ENCODE peak calls at places on chromosomes 6 and 20, in nine cellular contexts. Y is CD8-positive, alpha-beta T cell; R is stomach; N is uterus; B is gastrocnemius medialis; E is endothelial cell of umbilical vein; J is tibial artery; P is cardiac muscle cell; Z is HCT116. U is an unnamed sample.

GRCh38 chr20:50580016-50580747 is 70.0 kb downstream of the PTPN1 start:
- DNase-seq in Y (peak; percentile 57), R (peak; percentile 64), N (peak; percentile 76), B (no peak), E (peak; percentile 62), J (peak; percentile 83), P (peak; percentile 65), Z (peak; percentile 42), U (peak; percentile 74)

GRCh38 chr6:57262901-57263694 is 41.0 kb upstream of the RAB23 start:
- DNase-seq in Y (no peak), R (no peak), N (peak; percentile 55), B (no peak), E (peak; percentile 52), J (peak; percentile 78), P (no peak), Z (no peak), U (no peak)

GRCh38 chr6:36873612-36874011 is 991 bp downstream of the PPIL1 start:
- DNase-seq in Y (no peak), R (no peak), N (no peak), B (no peak), E (no peak), J (no peak), P (no peak), Z (no peak), U (no peak)

GRCh38 chr6:66496659-66497058 is 789.6 kb upstream of the EYS start:
- DNase-seq in Y (no peak), R (no peak), N (no peak), B (no peak), E (no peak), J (no peak), P (peak; percentile 61), Z (no peak), U (no peak)

GRCh38 chr6:7440476-7440875 is 50.9 kb downstream of the RIOK1 start:
- DNase-seq in Y (no peak), R (no peak), N (no peak), B (no peak), E (no peak), J (no peak), P (no peak), Z (no peak), U (no peak)

GRCh38 chr20:50694379-50695143 is 3.2 kb upstream of the RIPOR3 start:
- DNase-seq in Y (no peak), R (no peak), N (no peak), B (no peak), E (no peak), J (no peak), P (no peak), Z (no peak), U (no peak)

GRCh38 chr6:57158658-57159057 is 13.5 kb upstream of the BAG2 start:
- DNase-seq in Y (no peak), R (no peak), N (no peak), B (no peak), E (no peak), J (no peak), P (no peak), Z (no peak), U (no peak)

GRCh38 chr6:90087103-90087833 is 193.0 kb downstream of the GJA10 start:
- DNase-seq in Y (no peak), R (no peak), N (peak; percentile 27), B (no peak), E (no peak), J (no peak), P (no peak), Z (no peak), U (no peak)

GRCh38 chr6:94184666-94185464 is 765.5 kb upstream of the EPHA7 start:
- DNase-seq in Y (no peak), R (no peak), N (no peak), B (no peak), E (no peak), J (no peak), P (no peak), Z (no peak), U (no peak)

GRCh38 chr6:45617441-45617840 is 239.7 kb upstream of the SUPT3H start:
- DNase-seq in Y (no peak), R (no peak), N (no peak), B (no peak), E (peak; percentile 6), J (no peak), P (no peak), Z (no peak), U (no peak)

GRCh38 chr6:113843500-113844068 is 13.6 kb upstream of the MARCKS start:
- DNase-seq in Y (no peak), R (no peak), N (no peak), B (no peak), E (no peak), J (no peak), P (no peak), Z (no peak), U (no peak)

GRCh38 chr20:37352611-37352980 is 6.7 kb downstream of the SRC start:
- DNase-seq in Y (no peak), R (no peak), N (no peak), B (no peak), E (no peak), J (no peak), P (no peak), Z (no peak), U (no peak)

GRCh38 chr20:6122111-6122872 is 538 bp downstream of the FERMT1 start:
- DNase-seq in Y (no peak), R (no peak), N (no peak), B (no peak), E (peak; percentile 28), J (no peak), P (peak; percentile 72), Z (no peak), U (no peak)

GRCh38 chr6:15909290-15910070 is 219.4 kb upstream of the MYLIP start:
- DNase-seq in Y (no peak), R (no peak), N (no peak), B (no peak), E (no peak), J (no peak), P (no peak), Z (no peak), U (no peak)

GRCh38 chr20:44388466-44389023 is 33.0 kb downstream of the HNF4A start:
- DNase-seq in Y (peak; percentile 66), R (peak; percentile 59), N (peak; percentile 23), B (peak; percentile 22), E (peak; percentile 63), J (peak; percentile 76), P (peak; percentile 69), Z (peak; percentile 88), U (peak; percentile 68)
- H3K4me3 ChIP-seq in Y (no peak overlapping the region), R (no peak overlapping the region), N (no peak overlapping the region), B (no peak overlapping the region), E (no peak overlapping the region), J (no peak overlapping the region), P (no peak overlapping the region), Z (no peak overlapping the region), U (no peak overlapping the region)

GRCh38 chr6:168873266-168873665 is 380.4 kb downstream of the THBS2 start:
- DNase-seq in Y (no peak), R (no peak), N (no peak), B (no peak), E (no peak), J (no peak), P (no peak), Z (no peak), U (no peak)
- H3K36me3 ChIP-seq in Y (no peaks in the 10 kb centered on the region), R (no peaks in the 10 kb centered on the region), N (no peaks in the 10 kb centered on the region), B (no peaks in the 10 kb centered on the region), E (no peaks in the 10 kb centered on the region), J (no peaks in the 10 kb centered on the region), P (no peaks in the 10 kb centered on the region), Z (no peaks in the 10 kb centered on the region), U (no peaks in the 10 kb centered on the region)

DNA sequence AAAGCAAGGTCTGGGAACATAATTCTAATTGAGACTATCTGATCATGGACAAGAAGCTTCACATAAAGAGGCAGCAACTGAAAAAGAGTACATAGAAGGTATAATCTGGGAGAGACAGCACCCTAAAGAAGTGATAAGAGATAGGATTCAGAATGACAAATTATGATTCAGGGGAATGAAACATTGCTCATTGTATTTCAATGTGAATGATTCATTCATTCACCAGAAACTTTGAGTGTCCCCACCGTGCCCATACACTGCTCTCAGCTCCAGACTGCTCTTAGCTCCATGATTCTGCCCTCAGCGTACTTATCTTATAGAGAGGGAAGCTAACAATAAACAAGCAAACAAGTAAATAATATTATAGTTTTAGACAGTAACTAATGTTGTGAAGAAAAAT is 329.3 kb upstream of the IRAK1BP1 start:
- DNase-seq in Y (no peak), R (no peak), N (no peak), B (no peak), E (peak; percentile 27), J (no peak), P (no peak), Z (no peak), U (no peak)
- TF ChIP-seq CTCF in Y (no peak), R (no peak), N (no peak), B (no peak), E (no peak), J (no peak), P (no peak), Z (no peak), U (no peak)

GRCh38 chr20:57137676-57138075 is 128.8 kb downstream of the BMP7 start:
- DNase-seq in Y (no peak), R (no peak), N (no peak), B (no peak), E (no peak), J (no peak), P (no peak), Z (no peak), U (no peak)

GRCh38 chr20:57134804-57135203 is 131.6 kb downstream of the BMP7 start:
- DNase-seq in Y (no peak), R (no peak), N (no peak), B (no peak), E (no peak), J (peak; percentile 16), P (no peak), Z (no peak), U (no peak)

GRCh38 chr20:57135875-57136274 is 130.6 kb downstream of the BMP7 start:
- DNase-seq in Y (no peak), R (no peak), N (no peak), B (no peak), E (no peak), J (peak; percentile 25), P (no peak), Z (no peak), U (no peak)

GRCh38 chr20:57138198-57138995 is 128.0 kb downstream of the BMP7 start:
- DNase-seq in Y (no peak), R (no peak), N (no peak), B (no peak), E (no peak), J (peak; percentile 19), P (no peak), Z (no peak), U (no peak)

DNA sequence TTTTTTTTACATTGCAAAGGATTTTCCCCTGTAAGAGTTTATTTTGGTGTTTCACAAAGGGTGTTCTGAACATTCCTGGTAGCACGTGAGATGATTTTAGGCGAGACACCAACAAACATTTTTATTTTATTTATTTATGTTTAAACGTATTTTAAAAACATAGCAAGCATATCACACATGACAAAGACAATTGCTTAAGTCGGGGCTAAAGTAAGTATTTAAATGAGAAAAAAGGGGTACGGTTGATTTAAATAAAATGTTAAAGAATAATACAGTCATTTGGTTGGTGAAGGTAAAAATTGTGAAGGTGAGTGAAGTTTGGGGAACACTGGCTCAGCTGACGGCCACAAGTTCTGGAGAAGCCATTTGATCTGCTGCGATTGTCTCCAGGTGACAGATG is 129.7 kb downstream of the BMP7 start:
- DNase-seq in Y (no peak), R (no peak), N (no peak), B (no peak), E (no peak), J (no peak), P (no peak), Z (no peak), U (no peak)
- H3K4me3 ChIP-seq in Y (no peak overlapping the region), R (no peak overlapping the region), N (no peak overlapping the region), B (no peak overlapping the region), E (no peak overlapping the region), J (no peak overlapping the region), P (no peak overlapping the region), Z (no peak overlapping the region), U (no peak overlapping the region)

U was measured in right atrium auricular region.